ENCODE peak calls at places on chromosomes 2 and 18, in ten cellular contexts. Q is nephron progenitor cell, E is GM10248, U is adrenal gland, V is endodermal cell, O is ovary, Z is pancreas, P is heart right ventricle, T is fibroblast of villous mesenchyme, I is neural crest cell. L is an unnamed sample.

GRCh38 chr2:12957251-12957650 is 240.5 kb downstream of the TRIB2 start:
- DNase-seq in Z (no peak), U (no peak), I (no peak), O (no peak), E (no peak), T (no peak), Q (no peak), V (no peak), P (no peak), L (no peak)

GRCh38 chr2:215764441-215765048 is 248.8 kb downstream of the MREG start:
- DNase-seq in E (no peak), Q (no peak), O (no peak), Z (no peak), P (no peak), I (no peak), T (peak; percentile 94), V (no peak), U (no peak), L (peak; percentile 84)

GRCh38 chr2:11583203-11583752 is 49.4 kb downstream of the GREB1 start:
- DNase-seq in O (peak; percentile 62), T (peak; percentile 83), P (peak; percentile 69), I (no peak), E (no peak), V (peak; percentile 91), U (no peak), Z (no peak), Q (no peak), L (no peak)

GRCh38 chr18:56831988-56832387 is 180.8 kb downstream of the WDR7 start:
- DNase-seq in U (no peak), T (peak; percentile 79), V (peak; percentile 59), I (no peak), O (no peak), P (no peak), Q (no peak), Z (no peak), E (no peak), L (no peak)

GRCh38 chr2:28274911-28275685 is 117.6 kb upstream of the FOSL2 start:
- DNase-seq in Z (no peak), U (peak; percentile 32), I (no peak), P (peak; percentile 57), V (peak; percentile 77), O (no peak), E (peak; percentile 21), T (peak; percentile 96), Q (no peak), L (peak; percentile 86)

GRCh38 chr18:60452424-60452823 is 79.8 kb upstream of the MC4R start:
- DNase-seq in Q (no peak), U (no peak), E (no peak), O (no peak), P (no peak), I (no peak), Z (no peak), V (no peak), T (no peak), L (peak; percentile 51)

GRCh38 chr2:11822746-11823411 is 76.4 kb downstream of the LPIN1 start:
- DNase-seq in Z (no peak), V (no peak), I (no peak), P (no peak), O (peak; percentile 47), E (no peak), T (peak; percentile 87), Q (no peak), U (no peak), L (no peak)

GRCh38 chr18:22790545-22791415 is 142.3 kb upstream of the RBBP8 start:
- DNase-seq in T (no peak), V (no peak), P (no peak), E (no peak), U (no peak), Q (no peak), I (no peak), Z (no peak), O (no peak), L (no peak)

GRCh38 chr18:44805643-44806042 is 125.0 kb downstream of the SETBP1 start:
- DNase-seq in V (no peak), I (no peak), U (no peak), T (no peak), Q (no peak), P (no peak), O (no peak), Z (no peak), E (no peak), L (no peak)

GRCh38 chr2:112765251-112765650 is 842 bp upstream of the CKAP2L start:
- DNase-seq in Z (no peak), I (no peak), Q (no peak), P (no peak), E (no peak), T (no peak), V (no peak), U (no peak), O (no peak), L (no peak)

GRCh38 chr2:7424481-7424880 is 507.3 kb downstream of the RNF144A start:
- DNase-seq in P (no peak), O (no peak), U (no peak), Q (no peak), Z (no peak), V (no peak), E (no peak), I (no peak), T (no peak), L (no peak)

GRCh38 chr2:210519594-210519993 is 36.8 kb upstream of the CPS1 start:
- DNase-seq in Q (no peak), U (no peak), T (no peak), V (no peak), Z (no peak), E (no peak), O (no peak), I (no peak), P (no peak), L (no peak)

GRCh38 chr18:46916551-46917107 is 678 bp downstream of the PIAS2 start:
- DNase-seq in U (no peak), E (peak; percentile 59), P (peak; percentile 19), Z (no peak), I (peak; percentile 7), O (no peak), Q (no peak), V (peak; percentile 78), T (peak; percentile 40), L (no peak)

GRCh38 chr2:71880846-71881610 is 266.6 kb downstream of the CYP26B1 start:
- DNase-seq in Z (no peak), I (no peak), U (peak; percentile 83), V (peak; percentile 34), P (no peak), T (peak; percentile 76), O (peak; percentile 53), Q (no peak), E (no peak), L (peak; percentile 12)

GRCh38 chr2:28224648-28225471 is 167.8 kb upstream of the FOSL2 start:
- DNase-seq in Z (no peak), E (no peak), V (peak; percentile 49), U (no peak), P (no peak), I (no peak), T (peak; percentile 98), Q (no peak), O (peak; percentile 45), L (peak; percentile 72)

GRCh38 chr2:224837066-224837465 is 120.9 kb upstream of the CCDC195 start:
- DNase-seq in U (no peak), Z (no peak), I (no peak), Q (no peak), P (no peak), V (no peak), T (no peak), E (no peak), O (no peak), L (no peak)

DNA sequence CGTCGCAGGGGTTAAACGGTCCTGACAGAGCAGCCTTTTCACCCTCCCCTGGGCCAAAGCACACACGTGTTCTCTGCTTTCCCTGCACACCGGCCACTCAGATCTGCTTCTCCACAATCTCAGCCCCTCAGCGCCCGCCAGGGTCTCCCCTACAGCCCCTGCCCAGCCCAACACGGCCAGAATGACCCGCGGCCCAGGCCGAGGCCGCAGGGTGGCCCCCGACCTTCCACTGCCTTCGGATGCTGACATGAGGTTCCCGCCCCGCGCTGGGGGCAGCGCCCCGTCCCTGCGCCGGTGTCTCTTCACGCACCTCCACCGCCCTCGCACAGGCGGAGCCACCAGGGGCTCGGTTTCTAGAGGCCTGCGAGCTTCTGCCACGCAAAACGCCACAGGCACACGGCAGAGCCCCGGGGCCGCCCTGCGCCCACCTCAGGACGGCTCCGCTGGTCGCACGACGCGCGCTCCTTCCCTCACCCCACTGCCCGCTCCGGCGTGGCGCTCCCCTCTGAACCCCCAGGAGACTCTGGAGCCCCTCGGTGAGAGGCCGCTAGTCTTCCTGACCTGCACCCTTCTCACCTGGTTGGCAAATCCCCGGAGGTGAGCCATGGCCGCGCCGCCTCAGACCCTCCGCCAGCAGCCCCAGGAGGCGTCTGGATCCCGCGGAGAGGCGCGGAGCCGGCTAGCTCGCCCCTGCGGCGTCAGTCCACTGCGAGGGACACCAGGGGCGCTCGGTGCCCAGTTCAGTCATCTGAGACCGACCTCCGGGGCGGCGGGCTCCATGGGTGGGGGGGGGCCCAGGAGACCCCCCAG is 749 bp downstream of the STK25 start:
- DNase-seq in I (peak; percentile 49), T (peak; percentile 44), V (peak; percentile 81), P (peak; percentile 32), O (peak; percentile 71), E (peak; percentile 66), Z (peak; percentile 89), Q (peak; percentile 75), U (peak; percentile 64), L (no peak)
- TF ChIP-seq CTCF in I (peak; percentile 56), T (peak; percentile 26), V (peak; percentile 62), P (no peak), O (no peak), E (no peak), Z (no peak), Q (peak; percentile 16), U (no peak), L (peak; percentile 40)

GRCh38 chr2:39937621-39938020 is 158.6 kb upstream of the THUMPD2 start:
- DNase-seq in U (no peak), I (no peak), V (no peak), E (no peak), T (no peak), P (no peak), O (no peak), Z (no peak), Q (no peak), L (no peak)
- TF ChIP-seq CTCF in U (no peak), I (no peak), V (no peak), E (no peak), T (no peak), P (no peak), O (no peak), Z (no peak), Q (no peak), L (no peak)

DNA sequence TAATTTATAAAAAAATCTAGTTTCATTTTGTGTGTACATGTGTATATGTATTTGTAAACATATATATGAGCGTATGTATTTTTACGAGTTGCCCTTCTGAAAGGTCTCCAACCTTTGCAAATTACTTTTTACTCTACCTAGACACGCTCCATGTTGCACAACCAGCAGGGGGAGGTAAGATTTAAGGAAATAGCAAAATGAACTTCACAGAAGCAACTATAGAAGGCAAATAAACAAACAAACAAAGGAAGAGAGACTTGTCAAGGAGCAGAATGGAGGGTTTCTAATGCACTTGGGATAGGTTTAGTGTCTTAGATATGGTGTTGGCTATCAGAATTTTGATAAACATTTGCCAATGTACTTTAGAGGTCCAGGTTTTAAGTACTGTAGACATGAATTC is 820.5 kb upstream of the POU3F3 start:
- DNase-seq in T (no peak), U (no peak), O (no peak), E (no peak), P (no peak), Q (no peak), Z (no peak), I (no peak), V (peak; percentile 51), L (no peak)
- TF ChIP-seq CTCF in T (no peak), U (peak; percentile 12), O (no peak), E (peak; percentile 19), P (peak; percentile 31), Q (peak; percentile 60), Z (peak; percentile 8), I (peak; percentile 70), V (peak; percentile 81), L (no peak)

GRCh38 chr18:37207343-37207742 is 358.3 kb downstream of the CELF4 start:
- DNase-seq in Z (no peak), V (no peak), U (no peak), O (no peak), I (no peak), Q (no peak), T (no peak), E (no peak), P (no peak), L (no peak)
- TF ChIP-seq CTCF in Z (no peak), V (peak; percentile 75), U (no peak), O (no peak), I (no peak), Q (no peak), T (no peak), E (no peak), P (no peak), L (no peak)